ENCODE peak calls at places on chromosomes 16 and 17, in four cellular contexts. L is effector memory CD8-positive, alpha-beta T cell; U is PC-9; D is fibroblast of lung. T is an unnamed sample.

GRCh38 chr17:28371245-28372202 is at the start of gene SARM1:
- DNase-seq in L (peak; percentile 73), U (no peak), D (peak; percentile 90), T (peak; percentile 77)

GRCh38 chr17:9635340-9635739 is 10.0 kb upstream of the USP43 start:
- DNase-seq in L (no peak), U (no peak), D (no peak), T (no peak)

GRCh38 chr17:71709271-71709670 is 411.5 kb upstream of the SOX9 start:
- DNase-seq in L (no peak), U (no peak), D (peak; percentile 13), T (no peak)

GRCh38 chr16:30887927-30888326 is 6.0 kb downstream of the BCL7C start:
- DNase-seq in L (no peak), U (no peak), D (no peak), T (no peak)

GRCh38 chr16:66399930-66400329 is 27.2 kb upstream of the BEAN1 start:
- DNase-seq in L (no peak), U (no peak), D (no peak), T (no peak)

GRCh38 chr17:37392024-37392590 is 14.5 kb downstream of the ACACA start:
- DNase-seq in L (no peak), U (peak; percentile 20), D (peak; percentile 91), T (no peak)

GRCh38 chr17:13562271-13562800 is 39.4 kb downstream of the HS3ST3A1 start:
- DNase-seq in L (no peak), U (no peak), D (peak; percentile 46), T (no peak)

GRCh38 chr16:4994719-4995434 is 36.7 kb downstream of the SEC14L5 start:
- DNase-seq in L (no peak), U (no peak), D (no peak), T (no peak)

GRCh38 chr16:56637814-56638750 is at the start of gene MT1A:
- DNase-seq in L (no peak), U (peak; percentile 76), D (peak; percentile 54), T (no peak)

GRCh38 chr17:17506893-17507464 is 10.8 kb upstream of the RASD1 start:
- DNase-seq in L (no peak), U (no peak), D (no peak), T (no peak)

GRCh38 chr17:73598131-73598680 is 46.0 kb downstream of the SDK2 start:
- DNase-seq in L (no peak), U (no peak), D (no peak), T (no peak)

GRCh38 chr16:2819179-2819938 is 2.3 kb downstream of the PRSS21 start:
- DNase-seq in L (no peak), U (no peak), D (no peak), T (no peak)

GRCh38 chr16:77912617-77913016 is 109.7 kb upstream of the CLEC3A start:
- DNase-seq in L (no peak), U (no peak), D (no peak), T (no peak)

GRCh38 chr17:27563532-27563931 is 67.5 kb upstream of the LGALS9 start:
- DNase-seq in L (no peak), U (no peak), D (no peak), T (no peak)

GRCh38 chr17:81169870-81170309 is 3.9 kb upstream of the AATK start:
- DNase-seq in L (no peak), U (no peak), D (no peak), T (no peak)

GRCh38 chr16:86367291-86368072 is 142.8 kb upstream of the FOXF1 start:
- DNase-seq in L (no peak), U (no peak), D (no peak), T (no peak)

GRCh38 chr16:4675864-4676786 is 17.2 kb upstream of the NUDT16L1 start:
- DNase-seq in L (peak; percentile 54), U (no peak), D (no peak), T (peak; percentile 62)

GRCh38 chr17:44848257-44848795 is 643 bp downstream of the HIGD1B start:
- DNase-seq in L (no peak), U (no peak), D (no peak), T (no peak)

GRCh38 chr16:83733301-83733700 is 74.5 kb upstream of the HSBP1 start:
- DNase-seq in L (no peak), U (no peak), D (peak; percentile 86), T (no peak)

GRCh38 chr17:42618442-42619150 is 9.1 kb downstream of the TUBG1 start:
- DNase-seq in L (no peak), U (peak; percentile 79), D (peak; percentile 24), T (no peak)

GRCh38 chr16:19884611-19885455 is at the start of gene GPRC5B:
- DNase-seq in L (peak; percentile 34), U (peak; percentile 56), D (peak; percentile 33), T (peak; percentile 21)

GRCh38 chr17:75487351-75488070 is 27.8 kb downstream of the CASKIN2 start:
- DNase-seq in L (peak; percentile 18), U (no peak), D (no peak), T (peak; percentile 37)

GRCh38 chr16:53056528-53056881 is 1.7 kb downstream of the CHD9 start:
- DNase-seq in L (no peak), U (no peak), D (peak; percentile 87), T (no peak)

GRCh38 chr17:32732900-32733299 is 144.0 kb downstream of the MYO1D start:
- DNase-seq in L (no peak), U (no peak), D (no peak), T (no peak)

GRCh38 chr17:69672924-69673323 is 258.4 kb downstream of the MAP2K6 start:
- DNase-seq in L (no peak), U (no peak), D (peak; percentile 98), T (no peak)

GRCh38 chr16:2702871-2703745 is 16.9 kb downstream of the PRSS27 start:
- DNase-seq in L (no peak), U (no peak), D (no peak), T (no peak)

GRCh38 chr17:16994626-16995025 is 22.7 kb upstream of the TNFRSF13B start:
- DNase-seq in L (no peak), U (no peak), D (no peak), T (no peak)

GRCh38 chr17:61834610-61835009 is 28.7 kb downstream of the BRIP1 start:
- DNase-seq in L (no peak), U (no peak), D (no peak), T (no peak)

GRCh38 chr16:59053911-59054310 is 319.8 kb upstream of the GOT2 start:
- DNase-seq in L (no peak), U (no peak), D (no peak), T (no peak)

GRCh38 chr17:28540231-28540630 is 12.2 kb downstream of the UNC119 start:
- DNase-seq in L (no peak), U (no peak), D (no peak), T (no peak)

GRCh38 chr16:56048425-56049100 is 142.7 kb upstream of the GNAO1 start:
- DNase-seq in L (no peak), U (no peak), D (no peak), T (no peak)

GRCh38 chr17:16258916-16259315 is 41.9 kb downstream of the PIGL start:
- DNase-seq in L (no peak), U (no peak), D (no peak), T (no peak)

GRCh38 chr17:66570353-66571195 is 264.3 kb upstream of the CACNG5 start:
- DNase-seq in L (no peak), U (no peak), D (no peak), T (no peak)

GRCh38 chr16:81879625-81880024 is 100.5 kb downstream of the PLCG2 start:
- DNase-seq in L (no peak), U (no peak), D (no peak), T (no peak)

T was measured in T-cell.